ENCODE peak calls at places on chromosome 21, in seven cellular contexts. N, Q, G, R, F, J and E are unnamed samples.

GRCh38 chr21:41821756-41822431 is 55.0 kb upstream of the RIPK4 start:
- DNase-seq in N (no peak), Q (no peak), G (no peak), R (no peak), F (no peak), J (no peak), E (no peak)

GRCh38 chr21:42637602-42638041 is 15.8 kb upstream of the PDE9A start:
- DNase-seq in N (no peak), Q (no peak), G (no peak), R (no peak), F (no peak), J (no peak), E (no peak)

GRCh38 chr21:38242036-38242435 is 14.8 kb upstream of the KCNJ15 start:
- DNase-seq in N (no peak), Q (no peak), G (no peak), R (no peak), F (no peak), J (no peak), E (no peak)

GRCh38 chr21:41727784-41728763 is 38.8 kb downstream of the RIPK4 start:
- DNase-seq in N (no peak), Q (no peak), G (no peak), R (no peak), F (no peak), J (no peak), E (no peak)

GRCh38 chr21:36966846-36967657 is 583 bp upstream of the HLCS start:
- DNase-seq in N (no peak), Q (no peak), G (no peak), R (no peak), F (no peak), J (no peak), E (no peak)

GRCh38 chr21:39660191-39660590 is 47.5 kb downstream of the B3GALT5 start:
- DNase-seq in N (no peak), Q (peak; percentile 71), G (no peak), R (no peak), F (no peak), J (no peak), E (no peak)

GRCh38 chr21:35222021-35222420 is 172.9 kb upstream of the RUNX1 start:
- DNase-seq in N (no peak), Q (no peak), G (no peak), R (no peak), F (no peak), J (no peak), E (no peak)

GRCh38 chr21:18951291-18952038 is 547.9 kb upstream of the TMPRSS15 start:
- DNase-seq in N (no peak), Q (peak; percentile 42), G (peak; percentile 51), R (no peak), F (no peak), J (no peak), E (no peak)

GRCh38 chr21:25324666-25325065 is 282.6 kb downstream of the MRPL39 start:
- DNase-seq in N (no peak), Q (no peak), G (no peak), R (no peak), F (no peak), J (no peak), E (no peak)

GRCh38 chr21:44911384-44912157 is 9.1 kb downstream of the ITGB2 start:
- DNase-seq in N (no peak), Q (peak; percentile 88), G (no peak), R (peak; percentile 32), F (no peak), J (no peak), E (no peak)

GRCh38 chr21:45574081-45574501 is 31.9 kb upstream of the SLC19A1 start:
- DNase-seq in N (no peak), Q (no peak), G (no peak), R (no peak), F (no peak), J (no peak), E (no peak)

GRCh38 chr21:20004353-20004752 is 993.9 kb upstream of the NCAM2 start:
- DNase-seq in N (no peak), Q (no peak), G (no peak), R (no peak), F (no peak), J (no peak), E (no peak)

GRCh38 chr21:38760017-38760761 is 45.5 kb upstream of the ETS2 start:
- DNase-seq in N (no peak), Q (no peak), G (no peak), R (no peak), F (no peak), J (no peak), E (no peak)

GRCh38 chr21:36080386-36080785 is 10.6 kb downstream of the CBR1 start:
- DNase-seq in N (no peak), Q (no peak), G (no peak), R (peak; percentile 97), F (no peak), J (peak; percentile 75), E (no peak)